ENCODE peak calls at places on chromosome 5, in ten cellular contexts. V, U, H, Q, L, G, J, Y, X and S are unnamed samples.

GRCh38 chr5:16930487-16930886 is 5.6 kb downstream of the MYO10 start:
- DNase-seq in V (no peak), U (no peak), H (no peak), Q (peak; percentile 35), L (no peak), G (no peak), J (no peak), Y (peak; percentile 57), X (no peak), S (no peak)

GRCh38 chr5:119527346-119527745 is 75.0 kb downstream of the HSD17B4 start:
- DNase-seq in V (peak; percentile 12), U (no peak), H (no peak), Q (no peak), L (no peak), G (no peak), J (no peak), Y (no peak), X (no peak), S (no peak)

GRCh38 chr5:15209053-15209762 is 290.8 kb upstream of the FBXL7 start:
- DNase-seq in V (no peak), U (no peak), H (no peak), Q (no peak), L (no peak), G (no peak), J (no peak), Y (no peak), X (no peak), S (no peak)

GRCh38 chr5:59180515-59180914 is 597.6 kb downstream of the RAB3C start:
- DNase-seq in V (no peak), U (no peak), H (no peak), Q (no peak), L (no peak), G (no peak), J (no peak), Y (no peak), X (peak; percentile 35), S (no peak)

GRCh38 chr5:132979367-132979935 is 16.0 kb upstream of the AFF4 start:
- DNase-seq in V (peak; percentile 47), U (no peak), H (no peak), Q (peak; percentile 11), L (no peak), G (no peak), J (no peak), Y (no peak), X (no peak), S (no peak)

GRCh38 chr5:88952996-88953643 is 70.1 kb upstream of the MEF2C start:
- DNase-seq in V (no peak), U (no peak), H (no peak), Q (no peak), L (no peak), G (no peak), J (no peak), Y (no peak), X (no peak), S (no peak)

GRCh38 chr5:40983781-40984180 is 74.5 kb downstream of the C7 start:
- DNase-seq in V (peak; percentile 20), U (no peak), H (no peak), Q (no peak), L (no peak), G (no peak), J (no peak), Y (no peak), X (no peak), S (no peak)

GRCh38 chr5:132559661-132560060 is 2.9 kb downstream of the RAD50 start:
- DNase-seq in V (no peak), U (no peak), H (no peak), Q (no peak), L (no peak), G (no peak), J (no peak), Y (no peak), X (no peak), S (no peak)

GRCh38 chr5:146400206-146400605 is 46.9 kb upstream of the TCERG1 start:
- DNase-seq in V (no peak), U (no peak), H (no peak), Q (no peak), L (no peak), G (no peak), J (no peak), Y (no peak), X (no peak), S (no peak)

GRCh38 chr5:60604771-60605170 is 95.2 kb downstream of the DEPDC1B start:
- DNase-seq in V (no peak), U (no peak), H (no peak), Q (no peak), L (peak; percentile 5), G (no peak), J (no peak), Y (no peak), X (no peak), S (no peak)

GRCh38 chr5:174323878-174324281 is 278.4 kb downstream of the NSG2 start:
- DNase-seq in V (peak; percentile 67), U (no peak), H (peak; percentile 89), Q (peak; percentile 17), L (peak; percentile 17), G (no peak), J (peak; percentile 50), Y (peak; percentile 91), X (peak; percentile 74), S (no peak)

GRCh38 chr5:45038366-45038987 is 229.7 kb downstream of the MRPS30 start:
- DNase-seq in V (no peak), U (peak; percentile 10), H (no peak), Q (peak; percentile 40), L (peak; percentile 29), G (no peak), J (peak; percentile 7), Y (peak; percentile 84), X (peak; percentile 27), S (no peak)

GRCh38 chr5:78269088-78269703 is 25.3 kb downstream of the AP3B1 start:
- DNase-seq in V (no peak), U (no peak), H (no peak), Q (peak; percentile 28), L (no peak), G (no peak), J (no peak), Y (peak; percentile 42), X (peak; percentile 15), S (no peak)

GRCh38 chr5:120155873-120156272 is 308.2 kb upstream of the PRR16 start:
- DNase-seq in V (no peak), U (no peak), H (no peak), Q (no peak), L (no peak), G (no peak), J (no peak), Y (no peak), X (no peak), S (no peak)

GRCh38 chr5:56325039-56325438 is 91.9 kb upstream of the ANKRD55 start:
- DNase-seq in V (no peak), U (no peak), H (no peak), Q (no peak), L (no peak), G (no peak), J (no peak), Y (no peak), X (no peak), S (no peak)

GRCh38 chr5:56322592-56322991 is 89.5 kb upstream of the ANKRD55 start:
- DNase-seq in V (no peak), U (no peak), H (no peak), Q (no peak), L (no peak), G (no peak), J (no peak), Y (no peak), X (no peak), S (no peak)

GRCh38 chr5:56321236-56321881 is 88.2 kb upstream of the ANKRD55 start:
- DNase-seq in V (no peak), U (no peak), H (no peak), Q (no peak), L (no peak), G (no peak), J (no peak), Y (no peak), X (no peak), S (no peak)

GRCh38 chr5:56326116-56326515 is 93.0 kb upstream of the ANKRD55 start:
- DNase-seq in V (no peak), U (no peak), H (no peak), Q (no peak), L (no peak), G (no peak), J (no peak), Y (no peak), X (no peak), S (no peak)

DNA sequence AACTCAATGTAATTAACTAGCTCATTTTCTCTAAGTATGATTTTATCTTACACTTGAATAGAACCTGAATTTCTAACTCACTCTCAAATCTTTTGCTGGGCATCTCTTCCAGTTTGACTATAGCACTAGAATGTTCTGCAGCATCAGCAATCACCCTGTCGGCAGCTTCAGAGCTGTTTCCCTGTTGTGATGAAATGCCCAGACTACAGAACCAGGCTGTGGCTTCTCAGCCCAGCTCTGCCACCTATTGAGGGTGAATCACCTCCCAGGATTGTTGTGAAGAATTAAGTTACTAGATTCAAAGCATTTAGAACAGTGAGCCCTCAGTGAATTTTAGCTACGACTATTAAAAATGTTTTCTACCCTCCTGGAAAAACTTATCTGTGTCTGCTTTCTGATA is 90.4 kb upstream of the ANKRD55 start:
- DNase-seq in V (peak; percentile 62), U (no peak), H (no peak), Q (peak; percentile 71), L (peak; percentile 65), G (no peak), J (no peak), Y (no peak), X (no peak), S (no peak)
- TF ChIP-seq CTCF in V (no peak), U (no peak), H (no peak), Q (no peak), L (peak; percentile 8), G (no peak), J (no peak), Y (no peak), X (no peak), S (no peak)

GRCh38 chr5:126819253-126819652 is 42.3 kb downstream of the LMNB1 start:
- DNase-seq in V (no peak), U (no peak), H (no peak), Q (no peak), L (no peak), G (no peak), J (no peak), Y (no peak), X (no peak), S (no peak)
- TF ChIP-seq CTCF in V (no peak), U (no peak), H (no peak), Q (no peak), L (no peak), G (no peak), J (no peak), Y (no peak), X (no peak), S (no peak)

DNA sequence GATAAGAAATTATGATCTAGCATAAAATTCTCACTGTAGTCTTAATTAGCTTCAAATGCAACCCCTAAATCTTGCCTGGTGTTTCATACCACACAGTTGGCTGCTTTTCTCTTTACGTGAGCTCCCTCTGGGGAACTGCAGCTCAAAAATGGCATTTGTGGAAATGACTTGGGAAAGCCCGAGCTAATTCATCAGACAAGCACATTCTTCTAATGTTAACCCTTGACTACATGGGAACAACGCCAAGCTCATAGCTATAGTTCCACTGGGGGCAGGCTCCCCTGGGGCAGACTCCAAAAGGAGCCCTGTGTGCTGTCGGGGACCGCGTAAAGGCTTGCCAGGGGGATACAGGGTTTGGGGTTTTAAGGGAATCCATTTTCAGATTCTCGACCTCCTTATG is 301.3 kb upstream of the DAP start:
- DNase-seq in V (peak; percentile 54), U (no peak), H (no peak), Q (peak; percentile 47), L (peak; percentile 1), G (no peak), J (no peak), Y (peak; percentile 41), X (no peak), S (no peak)
- TF ChIP-seq CTCF in V (no peak), U (no peak), H (peak; percentile 21), Q (peak; percentile 7), L (no peak), G (no peak), J (no peak), Y (peak; percentile 13), X (no peak), S (no peak)

GRCh38 chr5:115767424-115767823 is 49.0 kb downstream of the CDO1 start:
- DNase-seq in V (no peak), U (no peak), H (no peak), Q (no peak), L (no peak), G (no peak), J (no peak), Y (no peak), X (no peak), S (no peak)
- TF ChIP-seq CTCF in V (no peak), U (no peak), H (no peak), Q (no peak), L (no peak), G (no peak), J (no peak), Y (no peak), X (no peak), S (no peak)